ENCODE peak calls at places on chromosomes 16 and 17, in four cellular contexts. L is HepG2, R is K562, N is A549. U is an unnamed sample.

GRCh38 chr16:84284168-84284722 is 10.4 kb upstream of the WFDC1 start:
- DNase-seq in R (peak), N (no peak), L (peak), U (peak)

GRCh38 chr16:9527976-9528375 is 436.5 kb downstream of the HAPSTR1 start:
- DNase-seq in N (no peak), R (no peak), L (no peak), U (no peak)

GRCh38 chr16:66507731-66508239 is 42.1 kb downstream of the TK2 start:
- DNase-seq in R (no peak), L (no peak), N (peak), U (no peak)

GRCh38 chr17:67608691-67609090 is 109.0 kb upstream of the NOL11 start:
- DNase-seq in N (no peak), L (no peak), R (no peak), U (no peak)

GRCh38 chr16:49378238-49378637 is 4.6 kb downstream of the C16orf78 start:
- DNase-seq in R (no peak), L (no peak), N (no peak), U (no peak)

GRCh38 chr17:12922120-12922519 is 95.7 kb downstream of the ELAC2 start:
- DNase-seq in R (no peak), L (no peak), N (no peak), U (no peak)

GRCh38 chr17:33049781-33050414 is 58.3 kb downstream of the SPACA3 start:
- DNase-seq in N (peak), R (peak), L (peak), U (peak)

GRCh38 chr17:1958134-1958881 is 66.8 kb downstream of the RTN4RL1 start:
- DNase-seq in R (no peak), N (no peak), L (no peak), U (no peak)

GRCh38 chr17:4986951-4987766 is at the start of gene CAMTA2:
- DNase-seq in R (peak), L (peak), N (peak), U (peak)

GRCh38 chr16:13480801-13481200 is 439.2 kb upstream of the ERCC4 start:
- DNase-seq in R (no peak), N (no peak), L (no peak), U (no peak)

GRCh38 chr17:16287563-16288027 is 65.7 kb downstream of the CENPV start:
- DNase-seq in L (peak), R (peak), N (no peak), U (no peak)

GRCh38 chr16:30924086-30924714 is 828 bp downstream of the FBXL19 start:
- DNase-seq in R (peak), N (no peak), L (no peak), U (peak)

GRCh38 chr16:19805459-19806160 is 79.0 kb downstream of the GPRC5B start:
- DNase-seq in R (no peak), L (no peak), N (no peak), U (no peak)

GRCh38 chr16:9823510-9823909 is 358.7 kb downstream of the GRIN2A start:
- DNase-seq in R (no peak), N (no peak), L (no peak), U (no peak)

GRCh38 chr17:47279062-47279801 is 25.6 kb downstream of the ITGB3 start:
- DNase-seq in L (no peak), N (no peak), R (peak), U (no peak)

GRCh38 chr16:80564394-80564793 is 23.6 kb downstream of the DYNLRB2 start:
- DNase-seq in R (no peak), L (no peak), N (no peak), U (no peak)

GRCh38 chr17:37698132-37698615 is 46.7 kb downstream of the HNF1B start:
- DNase-seq in L (peak), R (no peak), N (peak), U (no peak)

GRCh38 chr16:3642397-3643094 is 11.9 kb upstream of the DNASE1 start:
- DNase-seq in R (peak), N (no peak), L (no peak), U (peak)

GRCh38 chr16:84527486-84528269 is 23.2 kb upstream of the MEAK7 start:
- DNase-seq in R (no peak), L (no peak), N (no peak), U (no peak)

GRCh38 chr17:61253293-61253801 is 146.3 kb upstream of the TBX2 start:
- DNase-seq in L (no peak), N (no peak), R (no peak), U (no peak)
- TF ChIP-seq HMGXB4 in L (no peak), N (no peak), R (no peak), U (no peak)

DNA sequence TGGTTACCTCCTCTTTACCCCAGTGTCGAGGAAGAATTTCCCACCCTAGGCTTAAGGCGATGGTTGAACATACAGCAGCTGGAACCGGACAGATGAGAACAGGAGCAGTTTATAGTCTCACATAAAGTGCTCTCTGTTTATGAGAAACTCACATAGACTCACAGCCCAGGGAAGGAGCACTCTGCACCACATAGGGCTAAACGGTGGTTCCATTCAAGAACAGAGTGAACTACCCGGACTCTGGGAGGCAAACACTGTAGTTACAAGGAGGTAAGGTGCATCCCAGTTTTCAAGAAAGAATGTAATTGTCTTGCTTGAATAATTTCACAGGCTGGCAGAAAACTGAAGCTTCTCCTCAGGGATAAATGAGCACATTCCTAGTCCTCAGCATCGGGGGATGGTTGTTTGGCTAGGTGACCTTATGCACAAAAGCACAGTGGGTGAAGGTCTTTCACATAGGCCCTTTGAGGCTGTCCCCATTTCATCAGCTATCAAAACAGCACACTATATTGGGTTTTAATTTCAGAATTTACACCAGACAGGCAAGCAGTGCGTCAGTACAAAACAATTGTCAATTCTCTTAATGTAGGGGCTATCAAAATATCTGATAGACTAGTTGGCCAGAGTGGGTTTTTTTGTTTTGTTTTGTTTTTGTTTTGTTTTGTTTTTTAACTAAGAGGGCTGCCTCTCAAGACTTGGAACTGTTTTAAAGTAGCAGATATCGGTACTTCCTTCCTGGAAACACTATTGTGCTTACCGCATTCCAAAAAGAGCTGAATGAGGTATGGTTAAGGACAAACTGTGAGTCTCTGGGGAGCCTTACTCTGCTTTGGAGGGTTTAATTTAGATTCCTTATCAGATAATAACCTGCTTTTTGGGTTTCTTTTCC is 918.1 kb upstream of the CDH8 start:
- DNase-seq in N (no peak), R (no peak), L (no peak), U (no peak)
- TF ChIP-seq HMGXB4 in N (no peak), R (no peak), L (no peak), U (no peak)

DNA sequence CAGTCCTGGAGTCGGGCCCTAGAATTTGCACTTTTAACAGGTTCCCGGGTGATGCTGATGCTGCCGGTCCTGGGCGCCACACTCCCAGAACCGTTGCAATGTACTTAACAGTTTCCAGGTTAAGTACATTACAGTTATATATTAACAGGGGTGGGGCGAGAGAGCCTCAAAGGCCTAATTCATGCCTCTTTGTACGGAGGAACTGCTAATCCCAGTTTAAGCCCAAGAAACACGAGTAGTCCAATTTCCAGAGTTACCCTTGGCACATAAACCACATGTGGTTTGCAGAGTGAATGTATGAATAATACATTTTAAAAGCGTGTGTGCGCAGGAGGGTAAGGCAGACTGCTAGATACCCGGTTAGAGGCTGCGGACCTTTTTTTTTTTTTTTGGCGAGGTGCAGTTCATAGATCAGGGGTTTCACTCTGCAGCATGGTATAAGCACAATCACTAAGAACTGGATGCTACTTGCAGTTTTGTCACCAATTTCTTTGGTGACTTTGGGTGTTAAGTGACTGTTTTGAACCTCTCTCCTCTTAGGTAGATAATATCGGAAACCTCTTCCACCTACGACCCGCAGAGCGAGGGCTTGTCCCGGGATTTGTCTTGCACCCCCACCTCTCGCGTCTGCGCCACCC is 714 bp downstream of the COX11 start:
- DNase-seq in N (peak), L (peak), R (peak), U (no peak)
- TF ChIP-seq HMGXB4 in N (peak), L (no peak), R (no peak), U (no peak)

GRCh38 chr16:57815987-57816745 is 13.9 kb upstream of the KIFC3 start:
- DNase-seq in N (peak), L (no peak), R (peak), U (peak)
- TF ChIP-seq HMGXB4 in N (no peak), L (no peak), R (no peak), U (no peak)

DNA sequence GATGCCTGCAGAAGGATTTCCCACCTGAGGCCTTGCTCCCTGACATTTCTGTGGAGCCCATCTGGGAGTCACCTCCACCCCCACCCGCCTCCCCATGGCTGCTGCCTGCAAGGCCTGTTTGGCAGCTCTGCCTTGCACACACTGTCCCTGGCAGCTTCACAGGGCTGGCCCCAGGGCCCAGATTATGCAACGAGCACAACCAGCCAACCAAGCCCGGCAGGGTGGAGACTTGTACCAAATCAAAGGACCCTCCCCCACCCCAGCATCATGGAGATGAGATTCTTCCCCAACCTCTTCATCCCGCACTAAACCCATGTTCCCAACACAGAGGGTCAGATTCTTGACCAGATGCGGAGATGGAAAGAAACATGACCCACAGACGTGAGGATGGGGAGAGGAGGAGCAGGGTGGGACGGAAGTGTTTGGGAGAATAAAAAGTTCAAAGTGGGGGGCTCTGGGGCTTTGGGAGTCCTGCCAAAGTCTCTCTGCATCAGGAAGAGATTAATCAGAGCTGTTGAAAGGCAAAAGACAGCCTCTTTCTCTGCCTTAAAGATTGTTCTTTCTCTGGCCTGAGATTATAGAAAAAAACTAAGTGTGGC is 3.8 kb downstream of the SMARCD2 start:
- DNase-seq in L (no peak), N (no peak), R (no peak), U (peak)
- TF ChIP-seq HMGXB4 in L (no peak), N (no peak), R (no peak), U (no peak)

GRCh38 chr16:88458039-88458772 is 5.1 kb downstream of the ZFPM1 start:
- DNase-seq in N (no peak), L (no peak), R (no peak), U (no peak)
- TF ChIP-seq HMGXB4 in N (no peak), L (no peak), R (no peak), U (no peak)

GRCh38 chr16:1334739-1335138 is 1.3 kb downstream of the BAIAP3 start:
- DNase-seq in L (no peak), R (no peak), N (no peak), U (no peak)

GRCh38 chr16:1336619-1337018 is 3.2 kb downstream of the BAIAP3 start:
- DNase-seq in R (no peak), N (no peak), L (no peak), U (no peak)

GRCh38 chr16:1335211-1335971 is 1.9 kb downstream of the BAIAP3 start:
- DNase-seq in R (no peak), N (no peak), L (no peak), U (no peak)

GRCh38 chr16:1337486-1337885 is 4.0 kb downstream of the BAIAP3 start:
- DNase-seq in N (no peak), L (no peak), R (no peak), U (no peak)

DNA sequence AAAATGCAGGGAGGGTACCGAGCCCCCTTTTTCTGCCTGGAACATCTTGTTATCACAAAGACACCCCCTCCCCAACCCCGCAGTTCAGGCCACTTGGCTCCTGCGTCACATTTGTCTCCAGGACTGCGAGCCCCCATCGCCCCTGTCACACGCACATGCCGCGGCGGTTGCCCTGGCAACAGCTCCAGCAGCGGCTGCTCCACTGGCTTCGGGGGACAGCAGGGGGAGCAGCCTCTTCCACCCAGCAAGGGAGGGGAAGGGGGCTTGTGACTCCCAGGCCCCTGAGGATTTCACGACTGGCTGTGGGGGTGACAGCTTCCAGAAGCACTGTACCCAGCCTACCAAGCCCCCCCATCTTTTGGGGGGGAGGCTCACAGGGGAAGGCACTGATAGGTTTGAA is 2.6 kb downstream of the BAIAP3 start:
- DNase-seq in L (no peak), R (no peak), N (no peak), U (peak)
- TF ChIP-seq HMGXB4 in L (no peak), R (no peak), N (no peak), U (no peak)

DNA sequence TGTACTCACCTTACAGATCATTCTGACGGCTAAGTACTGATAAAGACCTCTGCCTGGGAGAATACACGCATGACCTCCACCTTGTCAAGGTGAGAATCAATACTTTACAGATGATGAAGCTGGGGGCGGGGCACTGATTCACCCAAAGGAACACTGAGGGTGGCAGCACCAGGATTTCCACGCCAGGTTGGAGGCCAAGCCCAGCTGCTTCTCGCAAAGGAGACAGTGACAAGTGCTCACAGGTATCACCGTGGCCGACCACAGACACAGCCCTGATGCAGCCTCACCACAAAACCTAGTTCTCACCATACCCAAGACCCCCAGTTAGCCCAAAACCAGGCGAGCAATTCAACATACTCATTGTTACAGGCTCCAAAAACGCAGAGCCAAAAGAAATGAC is 434.2 kb downstream of the SOX9 start:
- DNase-seq in N (no peak), L (no peak), R (no peak), U (no peak)
- TF ChIP-seq HMGXB4 in N (no peak), L (no peak), R (no peak), U (no peak)

DNA sequence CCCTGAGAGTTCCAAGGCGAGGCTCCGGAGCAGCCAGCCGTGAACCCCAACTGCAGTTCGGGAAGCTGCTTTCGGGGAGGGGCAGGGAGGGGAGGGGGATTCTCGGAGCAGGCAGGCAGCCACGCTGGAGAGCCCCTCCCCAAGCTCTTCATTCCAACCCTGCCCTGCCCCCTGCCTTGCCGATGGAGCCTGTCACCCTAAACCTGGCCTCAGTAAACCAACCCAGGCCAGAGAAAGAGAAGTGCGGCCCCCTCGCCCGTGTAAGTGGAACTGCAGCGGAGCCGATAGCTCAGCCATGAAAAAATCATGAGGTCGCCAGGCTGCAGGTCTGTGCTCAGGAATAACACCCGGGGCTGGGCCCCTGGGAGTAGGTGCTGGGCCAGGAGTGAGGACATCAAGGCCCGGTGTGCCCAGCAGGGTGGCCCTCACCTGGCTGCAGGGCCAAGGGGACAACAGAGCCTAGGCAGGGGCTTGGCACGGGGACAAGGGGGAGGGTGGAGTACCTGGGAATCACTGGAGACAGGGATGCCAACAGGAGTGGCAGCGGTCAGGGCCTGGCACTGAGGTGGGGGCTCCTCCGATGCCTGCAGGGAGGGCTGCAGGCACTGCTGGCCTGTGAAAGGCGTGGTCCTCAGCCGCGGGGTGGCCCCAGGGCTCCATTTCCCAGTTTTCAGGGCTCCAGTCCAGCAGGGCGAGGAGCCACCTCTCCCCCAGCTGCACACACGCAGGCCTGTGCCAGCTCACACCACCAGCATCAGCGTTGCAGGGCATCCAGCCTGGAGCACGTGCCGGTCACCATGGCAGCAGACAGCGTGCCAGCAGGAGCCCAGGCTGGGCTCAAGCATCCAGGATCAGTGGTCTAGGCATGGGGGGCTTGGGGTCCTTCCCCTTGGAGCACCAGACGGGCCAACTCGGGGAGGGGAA is 4.8 kb upstream of the FSCN2 start:
- DNase-seq in N (no peak), R (peak), L (peak), U (peak)
- TF ChIP-seq HMGXB4 in N (no peak), R (no peak), L (peak), U (no peak)

DNA sequence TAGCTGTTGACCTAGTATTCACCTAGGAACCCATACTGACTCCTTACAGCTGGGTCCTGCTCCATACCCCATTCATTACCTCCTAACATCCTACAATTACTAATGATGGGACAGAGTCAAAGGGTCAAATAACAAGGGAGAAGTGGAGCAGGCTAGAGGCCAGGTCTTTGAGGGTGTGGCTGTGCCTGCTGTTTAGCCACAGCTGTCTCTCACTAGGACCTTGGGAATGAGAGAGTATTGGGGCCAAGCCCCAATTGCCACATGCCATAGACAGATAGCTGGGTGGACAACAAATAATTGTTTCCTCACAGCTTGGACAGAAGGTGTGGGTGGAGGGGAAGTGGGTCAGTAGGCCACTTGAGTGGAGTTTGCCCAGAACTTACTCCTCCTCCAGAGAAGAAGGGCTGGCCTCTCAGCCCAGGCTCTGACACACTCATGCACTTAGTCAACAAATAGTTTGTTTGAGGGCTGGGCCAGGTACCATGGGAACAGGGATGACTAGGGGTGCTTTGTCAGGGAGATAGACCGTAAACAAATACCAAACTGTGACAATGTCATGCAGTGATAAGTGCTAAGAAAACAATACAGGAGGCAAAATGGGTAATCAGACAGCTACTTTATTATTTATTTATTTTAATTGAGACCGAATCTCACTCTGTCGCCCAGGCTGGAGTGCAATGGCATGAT is 10.2 kb upstream of the CENPT start:
- DNase-seq in R (peak), N (peak), L (peak), U (peak)
- TF ChIP-seq HMGXB4 in R (no peak), N (no peak), L (no peak), U (no peak)

U was measured in WTC11.